ENCODE peak calls at places on chromosome 14, in four cellular contexts. B, R, J and H are unnamed samples.

GRCh38 chr14:69879175-69880047 is at the start of gene SMOC1:
- ATAC-seq in B (no peak), R (peak), J (peak), H (peak)

GRCh38 chr14:68036203-68036602 is 216.6 kb downstream of the RAD51B start:
- ATAC-seq in B (no peak), R (no peak), J (no peak), H (no peak)

GRCh38 chr14:23831591-23831990 is 122.0 kb upstream of the DHRS4 start:
- ATAC-seq in B (no peak), R (no peak), J (no peak), H (no peak)

GRCh38 chr14:96574633-96575191 is 72.5 kb downstream of the PAPOLA start:
- ATAC-seq in B (no peak), R (peak), J (no peak), H (peak)

GRCh38 chr14:23608454-23608853 is 27.7 kb upstream of the DHRS2 start:
- ATAC-seq in B (no peak), R (peak), J (no peak), H (no peak)

GRCh38 chr14:94889520-94890312 is 119.8 kb upstream of the GSC start:
- ATAC-seq in B (no peak), R (no peak), J (no peak), H (no peak)

GRCh38 chr14:99751539-99752485 is 41.4 kb upstream of the EML1 start:
- ATAC-seq in B (no peak), R (no peak), J (no peak), H (no peak)

GRCh38 chr14:29220077-29220476 is 453.5 kb downstream of the FOXG1 start:
- ATAC-seq in B (no peak), R (no peak), J (no peak), H (no peak)

GRCh38 chr14:98433436-98433835 is 838.6 kb downstream of the BCL11B start:
- ATAC-seq in B (no peak), R (no peak), J (no peak), H (no peak)

GRCh38 chr14:23441076-23441475 is 5.6 kb upstream of the MYH7 start:
- ATAC-seq in B (no peak), R (no peak), J (peak), H (no peak)

GRCh38 chr14:54908230-54908629 is 5.6 kb upstream of the GCH1 start:
- ATAC-seq in B (no peak), R (no peak), J (no peak), H (no peak)

GRCh38 chr14:21069388-21070082 is 569 bp upstream of the ARHGEF40 start:
- ATAC-seq in B (peak), R (peak), J (no peak), H (no peak)

GRCh38 chr14:48536318-48536717 is 860.9 kb upstream of the MDGA2 start:
- ATAC-seq in B (peak), R (no peak), J (no peak), H (no peak)

GRCh38 chr14:77026930-77027537 is 1.5 kb downstream of the IRF2BPL start:
- ATAC-seq in B (no peak), R (no peak), J (peak), H (no peak)

GRCh38 chr14:94051779-94052178 is 25.6 kb downstream of the OTUB2 start:
- ATAC-seq in B (no peak), R (peak), J (no peak), H (no peak)

GRCh38 chr14:106228541-106229158 is 702.3 kb downstream of the TMEM121 start:
- ATAC-seq in B (no peak), R (no peak), J (no peak), H (no peak)

GRCh38 chr14:66078031-66078430 is 408.1 kb upstream of the CCDC196 start:
- ATAC-seq in B (no peak), R (no peak), J (no peak), H (no peak)

GRCh38 chr14:100526632-100527031 is 60.6 kb downstream of the BEGAIN start:
- ATAC-seq in B (no peak), R (no peak), J (no peak), H (peak)

GRCh38 chr14:61472801-61473376 is 151.5 kb downstream of the PRKCH start:
- ATAC-seq in B (no peak), R (no peak), J (no peak), H (no peak)

GRCh38 chr14:21070610-21071224 is 613 bp downstream of the ARHGEF40 start:
- ATAC-seq in B (peak), R (peak), J (peak), H (peak)

GRCh38 chr14:104281768-104282301 is 143.4 kb downstream of the KIF26A start:
- ATAC-seq in B (no peak), R (no peak), J (no peak), H (no peak)

GRCh38 chr14:93003945-93004698 is 81.2 kb downstream of the CHGA start:
- ATAC-seq in B (no peak), R (no peak), J (no peak), H (no peak)

GRCh38 chr14:88590173-88590572 is 27.3 kb downstream of the ZC3H14 start:
- ATAC-seq in B (no peak), R (no peak), J (no peak), H (no peak)

GRCh38 chr14:90551070-90551704 is 154.4 kb downstream of the CALM1 start:
- ATAC-seq in B (no peak), R (no peak), J (no peak), H (no peak)

GRCh38 chr14:93543766-93544165 is 113.0 kb downstream of the UNC79 start:
- ATAC-seq in B (peak), R (no peak), J (no peak), H (no peak)

GRCh38 chr14:33576014-33576413 is 374.9 kb downstream of the EGLN3 start:
- ATAC-seq in B (no peak), R (no peak), J (no peak), H (no peak)

GRCh38 chr14:51472881-51473280 is 178.8 kb upstream of the FRMD6 start:
- ATAC-seq in B (no peak), R (peak), J (no peak), H (peak)